ENCODE peak calls at places on chromosomes 7 and 10, in nine cellular contexts. X, B, C, A, D, O, Y, K and R are unnamed samples. For H3K4me1, the result is how much of the 10 kb centered on the place peaks cover.

GRCh38 chr10:122331615-122332446 is 42.7 kb upstream of the PLEKHA1 start:
- DNase-seq in B (no peak), O (no peak), K (no peak), C (no peak), A (no peak), X (no peak), Y (no peak), D (no peak), R (no peak)

GRCh38 chr7:684416-684815 is 42.1 kb upstream of the DNAAF5 start:
- DNase-seq in X (peak), A (no peak), C (no peak), D (no peak), O (no peak), K (no peak), B (no peak), Y (no peak), R (no peak)

GRCh38 chr10:44395396-44395795 is 10.5 kb upstream of the CXCL12 start:
- DNase-seq in D (no peak), A (no peak), O (no peak), C (peak), B (no peak), K (no peak), X (no peak), Y (peak), R (no peak)

GRCh38 chr7:107045195-107045960 is 873 bp downstream of the PRKAR2B start:
- DNase-seq in K (no peak), X (peak), B (no peak), A (peak), O (no peak), Y (no peak), C (no peak), D (no peak), R (no peak)

GRCh38 chr7:6571160-6571779 is 6.0 kb upstream of the ZDHHC4 start:
- DNase-seq in X (no peak), O (no peak), K (no peak), B (no peak), D (peak), C (no peak), Y (no peak), A (peak), R (no peak)

GRCh38 chr7:25839084-25839769 is 312.8 kb upstream of the NFE2L3 start:
- DNase-seq in A (peak), Y (no peak), K (no peak), D (peak), C (no peak), O (no peak), B (no peak), X (no peak), R (no peak)

GRCh38 chr10:74243067-74243466 is 92.0 kb downstream of the ADK start:
- DNase-seq in K (no peak), D (no peak), Y (no peak), C (no peak), X (no peak), A (no peak), O (no peak), B (no peak), R (no peak)

GRCh38 chr10:51574248-51575067 is 124.9 kb downstream of the CSTF2T start:
- DNase-seq in A (no peak), B (no peak), C (no peak), O (no peak), D (no peak), Y (no peak), K (no peak), X (no peak), R (no peak)

GRCh38 chr7:38594931-38595330 is 36.2 kb downstream of the AMPH start:
- DNase-seq in X (peak), D (no peak), B (no peak), A (no peak), K (no peak), C (no peak), Y (no peak), O (no peak), R (no peak)

GRCh38 chr10:3339531-3339950 is 167.0 kb upstream of the PITRM1 start:
- DNase-seq in B (no peak), K (no peak), O (no peak), A (peak), D (peak), X (no peak), Y (no peak), C (no peak), R (no peak)

GRCh38 chr7:131039355-131039762 is 288.3 kb upstream of the MKLN1 start:
- DNase-seq in X (no peak), D (no peak), A (peak), O (no peak), Y (no peak), K (no peak), C (no peak), B (no peak), R (no peak)
- H3K4me1 ChIP-seq in X (under half), D (under half), A (under half), O (under half), Y (under half), K (under half), C (under half), B (under half), R (half or more)

GRCh38 chr7:123329988-123330643 is 130.3 kb upstream of the SLC13A1 start:
- DNase-seq in C (no peak), O (no peak), B (no peak), D (no peak), X (peak), Y (no peak), A (no peak), K (no peak), R (no peak)
- H3K27ac ChIP-seq in C (no peak), O (no peak), B (no peak), D (no peak), X (no peak), Y (no peak), A (no peak), K (no peak), R (no peak)

GRCh38 chr10:58352956-58353610 is 18.3 kb downstream of the UBE2D1 start:
- DNase-seq in X (no peak), K (no peak), O (no peak), D (peak), A (no peak), Y (no peak), B (no peak), C (no peak), R (no peak)
- H3K4me1 ChIP-seq in X (under half), K (under half), O (half or more), D (under half), A (under half), Y (under half), B (under half), C (under half), R (under half)

GRCh38 chr7:76303057-76303828 is 770 bp downstream of the HSPB1 start:
- DNase-seq in C (peak), K (peak), X (peak), A (peak), D (peak), B (peak), O (peak), Y (peak), R (peak)
- H3K27ac ChIP-seq in C (peak), K (peak), X (peak), A (peak), D (peak), B (peak), O (peak), Y (peak), R (peak)

DNA sequence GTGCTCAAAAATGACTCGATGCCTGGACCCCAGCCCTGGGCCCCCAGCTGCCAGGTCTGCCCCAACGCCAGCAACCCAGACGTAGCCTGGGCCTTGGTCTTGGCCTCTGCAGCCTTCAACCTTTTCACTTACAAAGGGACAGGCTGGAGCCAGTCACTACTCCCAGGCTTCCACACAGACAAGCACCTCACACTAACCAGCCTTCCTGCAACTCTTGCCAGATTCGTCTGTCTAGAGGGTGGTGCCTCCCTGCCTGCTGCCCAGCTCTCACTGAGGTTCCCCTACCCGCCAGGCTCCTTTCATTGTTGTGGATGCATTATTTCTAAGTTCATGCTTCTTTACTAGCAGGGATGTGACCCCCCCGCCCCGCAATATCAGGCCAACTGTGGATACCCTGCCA is 56.3 kb downstream of the NUDCD3 start:
- DNase-seq in C (no peak), D (no peak), X (no peak), O (peak), B (no peak), Y (no peak), A (no peak), K (no peak), R (no peak)
- H3K4me1 ChIP-seq in C (under half), D (under half), X (under half), O (under half), B (under half), Y (under half), A (under half), K (under half), R (under half)

GRCh38 chr7:69746383-69746782 is 148.1 kb downstream of the AUTS2 start:
- DNase-seq in X (no peak), K (no peak), Y (no peak), O (no peak), C (no peak), D (no peak), A (no peak), B (no peak), R (no peak)

GRCh38 chr7:69742237-69742636 is 144.0 kb downstream of the AUTS2 start:
- DNase-seq in K (no peak), C (no peak), X (no peak), O (no peak), A (no peak), Y (no peak), D (no peak), B (no peak), R (no peak)

GRCh38 chr7:69747144-69747543 is 148.9 kb downstream of the AUTS2 start:
- DNase-seq in B (no peak), X (no peak), C (no peak), Y (no peak), O (no peak), K (no peak), A (no peak), D (no peak), R (no peak)

GRCh38 chr7:69739906-69740545 is 141.8 kb downstream of the AUTS2 start:
- DNase-seq in D (no peak), A (peak), O (peak), C (no peak), K (no peak), Y (peak), B (peak), X (no peak), R (no peak)

GRCh38 chr7:69743436-69743835 is 145.2 kb downstream of the AUTS2 start:
- DNase-seq in D (no peak), C (no peak), O (no peak), A (no peak), K (no peak), X (no peak), B (no peak), Y (no peak), R (no peak)
- H3K27ac ChIP-seq in D (no peak), C (no peak), O (no peak), A (no peak), K (no peak), X (no peak), B (no peak), Y (no peak), R (no peak)

DNA sequence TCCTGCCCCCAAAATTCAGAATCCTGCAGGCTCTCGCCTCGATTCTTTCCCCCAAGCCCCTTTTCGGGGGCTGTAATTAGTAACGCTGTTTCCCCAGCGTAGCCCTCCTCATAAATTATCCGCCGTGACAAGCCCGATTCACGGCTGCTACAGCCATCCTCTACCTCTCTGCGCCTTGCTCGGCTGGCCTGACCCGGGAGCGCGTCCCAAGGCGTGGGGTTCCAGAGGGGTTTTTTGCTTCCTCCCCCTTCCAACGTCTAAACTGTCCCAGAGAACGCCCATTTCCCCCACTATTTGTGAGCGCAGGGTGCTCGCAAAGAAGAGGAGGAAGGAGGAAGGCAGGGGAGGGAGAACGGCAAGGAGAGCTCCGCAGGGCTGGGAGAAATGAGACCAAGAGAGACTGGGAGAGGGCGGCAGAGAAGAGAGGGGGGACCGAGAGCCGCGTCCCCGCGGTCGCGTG is 889 bp downstream of the HOXA5 start:
- DNase-seq in B (no peak), A (no peak), D (no peak), C (no peak), Y (no peak), K (no peak), X (peak), O (no peak), R (no peak)
- H3K4me1 ChIP-seq in B (under half), A (under half), D (under half), C (under half), Y (half or more), K (under half), X (under half), O (under half), R (under half)

GRCh38 chr7:121083138-121083789 is 94.8 kb downstream of the CPED1 start:
- DNase-seq in A (peak), O (no peak), X (no peak), Y (no peak), B (no peak), C (no peak), K (no peak), D (peak), R (no peak)
- H3K27ac ChIP-seq in A (peak), O (peak), X (no peak), Y (peak), B (no peak), C (no peak), K (no peak), D (peak), R (peak)